ENCODE peak calls at places on chromosomes 2 and 18, in ten cellular contexts. Z, N, L, X, K, Q, G, H, U and P are unnamed samples.

GRCh38 chr18:53018791-53019190 is 678.8 kb downstream of the DCC start:
- DNase-seq in N (no peak), K (no peak), L (no peak), H (no peak), Z (no peak), X (no peak), U (no peak), Q (no peak), G (peak; percentile 11), P (no peak)

GRCh38 chr2:99883356-99883867 is 259.0 kb downstream of the AFF3 start:
- DNase-seq in K (no peak), Q (no peak), L (no peak), H (no peak), G (no peak), U (no peak), Z (no peak), X (no peak), N (no peak), P (no peak)

GRCh38 chr18:45456076-45457066 is 158.9 kb upstream of the SLC14A2 start:
- DNase-seq in N (no peak), Z (peak; percentile 51), G (no peak), K (no peak), L (no peak), X (no peak), Q (no peak), U (no peak), H (no peak), P (no peak)

GRCh38 chr2:204706939-204707338 is 161.7 kb downstream of the PARD3B start:
- DNase-seq in H (no peak), K (no peak), X (no peak), L (no peak), N (no peak), Z (no peak), Q (no peak), U (no peak), G (peak; percentile 26), P (no peak)

GRCh38 chr2:143345887-143346612 is 216.8 kb downstream of the ARHGAP15 start:
- DNase-seq in X (no peak), G (no peak), Z (no peak), H (no peak), N (no peak), K (no peak), L (no peak), U (no peak), Q (no peak), P (no peak)

GRCh38 chr2:239264838-239265651 is 135.8 kb downstream of the HDAC4 start:
- DNase-seq in Z (no peak), K (no peak), Q (peak; percentile 56), U (no peak), H (peak; percentile 42), X (peak; percentile 87), N (no peak), L (no peak), G (no peak), P (no peak)

GRCh38 chr2:70985956-70986355 is 7.5 kb downstream of the ANKRD53 start:
- DNase-seq in G (no peak), Z (no peak), K (no peak), Q (no peak), N (no peak), H (no peak), X (no peak), U (no peak), L (no peak), P (no peak)

GRCh38 chr18:50654658-50655550 is 95.0 kb downstream of the MAPK4 start:
- DNase-seq in N (no peak), G (no peak), U (no peak), X (no peak), K (no peak), L (no peak), Q (no peak), H (no peak), Z (no peak), P (no peak)

GRCh38 chr2:75561566-75562512 is 1.1 kb upstream of the EVA1A start:
- DNase-seq in K (no peak), X (no peak), N (no peak), Z (no peak), H (no peak), G (no peak), U (no peak), L (no peak), Q (no peak), P (no peak)
- TF ChIP-seq CTCF in K (no peak), X (no peak), N (no peak), Z (no peak), H (no peak), G (no peak), U (no peak), L (no peak), Q (no peak), P (no peak)

GRCh38 chr2:170118641-170119040 is 59.3 kb upstream of the MYO3B start:
- DNase-seq in U (no peak), N (no peak), Q (no peak), K (no peak), L (no peak), H (no peak), G (no peak), Z (no peak), X (no peak), P (no peak)
- TF ChIP-seq CTCF in U (no peak), N (no peak), Q (no peak), K (no peak), L (no peak), H (no peak), G (no peak), Z (no peak), X (no peak), P (no peak)

DNA sequence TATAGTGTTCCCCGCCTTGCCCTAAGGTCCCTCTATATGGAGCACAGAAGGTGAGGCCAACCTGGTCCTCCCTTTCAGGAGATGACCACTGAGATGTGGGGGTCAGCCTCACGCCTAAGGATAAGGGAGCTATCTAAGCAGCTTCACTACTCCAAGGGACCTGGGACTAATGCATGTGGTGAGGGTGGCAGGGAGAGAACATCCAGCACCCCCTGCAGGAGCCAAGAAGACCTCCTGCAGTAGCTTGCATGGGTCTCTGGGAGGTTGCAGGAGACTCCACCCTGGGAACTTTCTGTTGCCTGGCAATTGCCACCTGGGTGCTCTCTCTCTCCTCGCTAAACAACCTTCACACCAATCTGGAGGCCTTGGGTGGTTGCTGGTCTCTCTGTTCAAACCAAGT is 93.0 kb upstream of the KLHL29 start:
- DNase-seq in U (no peak), N (no peak), Q (no peak), H (no peak), G (no peak), L (no peak), Z (no peak), X (no peak), K (no peak), P (no peak)
- TF ChIP-seq CTCF in U (no peak), N (no peak), Q (peak; percentile 16), H (no peak), G (no peak), L (no peak), Z (no peak), X (no peak), K (no peak), P (no peak)

GRCh38 chr2:129492528-129492927 is 486.9 kb upstream of the RAB6C start:
- DNase-seq in L (no peak), Q (no peak), G (no peak), X (no peak), U (no peak), N (no peak), Z (no peak), K (no peak), H (no peak), P (no peak)

GRCh38 chr2:129491251-129491817 is 488.1 kb upstream of the RAB6C start:
- DNase-seq in Z (no peak), G (no peak), H (no peak), X (no peak), N (no peak), K (no peak), L (no peak), U (no peak), Q (no peak), P (no peak)

GRCh38 chr2:129484999-129485398 is 494.5 kb upstream of the RAB6C start:
- DNase-seq in L (no peak), U (no peak), K (no peak), H (no peak), X (no peak), G (no peak), Z (no peak), N (no peak), Q (no peak), P (no peak)

GRCh38 chr2:129490666-129491065 is 488.8 kb upstream of the RAB6C start:
- DNase-seq in U (no peak), L (no peak), Z (no peak), Q (no peak), H (no peak), G (no peak), K (no peak), N (no peak), X (no peak), P (no peak)
- TF ChIP-seq CTCF in U (no peak), L (no peak), Z (no peak), Q (no peak), H (no peak), G (no peak), K (no peak), N (no peak), X (no peak), P (no peak)

GRCh38 chr2:121382744-121383143 is 97.7 kb upstream of the TFCP2L1 start:
- DNase-seq in Z (no peak), U (no peak), G (no peak), L (no peak), H (no peak), K (no peak), X (no peak), N (no peak), Q (no peak), P (no peak)
- TF ChIP-seq CTCF in Z (no peak), U (no peak), G (peak; percentile 34), L (peak; percentile 22), H (no peak), K (peak; percentile 13), X (peak; percentile 30), N (no peak), Q (peak; percentile 30), P (no peak)